ENCODE peak calls at places on chromosomes 13 and 19, in six cellular contexts. A, J, U, L, B and Q are unnamed samples.

GRCh38 chr19:10568826-10569651 is at the start of gene CDKN2D:
- DNase-seq in A (peak), J (peak), U (peak), L (peak), B (peak), Q (peak)

GRCh38 chr19:56491399-56491798 is 14.3 kb upstream of the ZNF667 start:
- DNase-seq in A (no peak), J (no peak), U (no peak), L (no peak), B (no peak), Q (no peak)

GRCh38 chr13:98368019-98368418 is 190.9 kb upstream of the RNF113B start:
- DNase-seq in A (no peak), J (no peak), U (peak), L (peak), B (no peak), Q (no peak)

GRCh38 chr19:46838160-46838559 is 12.5 kb downstream of the AP2S1 start:
- DNase-seq in A (no peak), J (no peak), U (no peak), L (no peak), B (no peak), Q (no peak)

GRCh38 chr19:56120002-56120370 is 1.1 kb downstream of the ZNF787 start:
- DNase-seq in A (no peak), J (no peak), U (no peak), L (no peak), B (no peak), Q (no peak)

GRCh38 chr19:40006273-40006691 is 9.4 kb downstream of the ZNF546 start:
- DNase-seq in A (no peak), J (no peak), U (peak), L (peak), B (no peak), Q (no peak)

GRCh38 chr13:92806215-92806614 is 420.4 kb upstream of the GPC6 start:
- DNase-seq in A (no peak), J (no peak), U (no peak), L (no peak), B (no peak), Q (no peak)

GRCh38 chr13:71285700-71286099 is 581.3 kb downstream of the DACH1 start:
- DNase-seq in A (no peak), J (no peak), U (no peak), L (no peak), B (no peak), Q (no peak)

GRCh38 chr13:75279834-75280369 is 202.1 kb downstream of the TBC1D4 start:
- DNase-seq in A (no peak), J (no peak), U (no peak), L (no peak), B (no peak), Q (no peak)

GRCh38 chr19:49664171-49665070 is 1.2 kb downstream of the IRF3 start:
- DNase-seq in A (peak), J (peak), U (peak), L (no peak), B (peak), Q (peak)

GRCh38 chr13:45872574-45872973 is 21.0 kb upstream of the SIAH3 start:
- DNase-seq in A (no peak), J (no peak), U (no peak), L (no peak), B (no peak), Q (no peak)

GRCh38 chr19:2385053-2385721 is 25.1 kb downstream of the TMPRSS9 start:
- DNase-seq in A (no peak), J (no peak), U (peak), L (peak), B (peak), Q (no peak)

GRCh38 chr19:51727349-51727880 is 3.6 kb upstream of the HAS1 start:
- DNase-seq in A (no peak), J (no peak), U (peak), L (no peak), B (no peak), Q (no peak)

GRCh38 chr19:1068111-1069001 is 1.4 kb downstream of the ARHGAP45 start:
- DNase-seq in A (no peak), J (peak), U (no peak), L (no peak), B (no peak), Q (no peak)